ENCODE peak calls at places on chromosomes 5 and 9, in six cellular contexts. T, W, S, D, F and X are unnamed samples.

GRCh38 chr5:81878333-81878732 is 93.5 kb upstream of the ATG10 start:
- DNase-seq in T (no peak), W (no peak), S (no peak), D (no peak), F (no peak), X (no peak)

GRCh38 chr5:26690511-26690910 is 347.9 kb downstream of the CDH9 start:
- DNase-seq in T (no peak), W (no peak), S (no peak), D (no peak), F (no peak), X (no peak)

GRCh38 chr9:757246-757881 is 84.1 kb upstream of the DMRT1 start:
- DNase-seq in T (peak; percentile 10), W (peak; percentile 24), S (peak; percentile 57), D (peak; percentile 15), F (no peak), X (no peak)

GRCh38 chr9:6877671-6878161 is 119.9 kb downstream of the KDM4C start:
- DNase-seq in T (no peak), W (no peak), S (no peak), D (no peak), F (no peak), X (no peak)

GRCh38 chr9:93679536-93680444 is 103.4 kb downstream of the PHF2 start:
- DNase-seq in T (no peak), W (no peak), S (no peak), D (peak; percentile 27), F (no peak), X (no peak)

GRCh38 chr5:176620333-176620981 is 9.9 kb downstream of the SNCB start:
- DNase-seq in T (peak; percentile 62), W (no peak), S (no peak), D (no peak), F (no peak), X (no peak)

GRCh38 chr9:112271466-112272098 is 61.8 kb downstream of the PTBP3 start:
- DNase-seq in T (no peak), W (no peak), S (no peak), D (no peak), F (no peak), X (no peak)

GRCh38 chr5:175872287-175873089 is 1.1 kb downstream of the CPLX2 start:
- DNase-seq in T (no peak), W (no peak), S (no peak), D (peak; percentile 88), F (no peak), X (no peak)

GRCh38 chr5:171823269-171823668 is 37.7 kb downstream of the SMIM23 start:
- DNase-seq in T (no peak), W (no peak), S (no peak), D (no peak), F (no peak), X (no peak)

DNA sequence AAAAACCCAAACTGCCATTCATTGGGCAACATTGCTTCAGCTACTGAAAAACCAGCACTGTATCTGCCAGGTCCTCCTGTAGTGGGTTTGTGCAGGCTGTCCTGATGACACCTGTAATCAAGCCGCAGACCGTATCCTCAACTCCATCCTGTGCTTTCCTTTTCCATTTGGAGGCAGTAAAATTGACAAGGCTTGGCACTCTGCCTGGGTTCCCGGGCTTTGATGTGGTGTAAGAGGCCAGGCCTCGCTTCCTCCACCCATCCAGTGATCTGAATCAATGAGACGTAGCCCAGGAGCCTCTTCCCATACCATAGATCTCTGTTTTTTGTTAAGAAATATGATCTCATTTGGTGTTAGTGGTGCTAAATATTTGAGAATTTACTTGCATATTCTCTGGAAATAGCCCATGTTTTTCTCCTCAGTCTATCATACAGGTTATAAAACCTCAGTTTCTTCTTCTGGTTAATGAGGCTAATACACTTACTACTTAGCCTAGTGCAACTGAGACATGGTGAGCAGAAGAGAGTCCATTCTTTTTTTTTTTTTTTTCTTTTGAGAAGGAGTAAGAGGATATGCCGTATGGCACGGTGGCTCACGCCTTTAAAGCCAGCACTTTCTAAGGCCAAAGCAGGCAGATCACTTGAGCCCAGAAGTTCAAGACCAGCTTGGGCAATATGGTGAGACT is 34.8 kb downstream of the LSM11 start:
- DNase-seq in T (peak; percentile 17), W (peak; percentile 87), S (no peak), D (peak; percentile 43), F (no peak), X (no peak)
- TF ChIP-seq SIN3A in T (no peak), W (peak; percentile 67), S (no peak), D (no peak), F (no peak), X (no peak)

GRCh38 chr9:3527653-3527960 is 1.8 kb upstream of the RFX3 start:
- DNase-seq in T (peak; percentile 30), W (no peak), S (no peak), D (no peak), F (no peak), X (no peak)
- TF ChIP-seq SIN3A in T (no peak), W (no peak), S (no peak), D (no peak), F (no peak), X (no peak)

DNA sequence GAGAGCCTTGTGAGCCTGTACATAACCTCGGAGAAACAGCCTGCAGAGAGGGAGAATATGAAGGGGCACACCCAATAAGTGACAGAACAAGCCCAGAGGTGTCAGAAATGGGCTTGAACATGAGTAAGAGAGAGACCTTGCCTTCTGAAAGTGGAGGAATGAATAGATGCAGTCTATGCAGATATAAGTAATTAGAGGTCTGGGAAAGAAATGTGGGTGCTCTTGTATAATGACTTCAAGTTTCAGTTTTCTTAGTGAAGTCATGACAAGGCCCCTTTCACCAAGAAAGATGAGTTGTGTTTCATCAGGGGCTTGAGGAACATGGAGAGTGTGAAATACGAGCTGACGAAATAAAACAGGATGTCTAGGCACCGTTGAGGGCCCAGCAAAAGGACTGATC is 15.1 kb downstream of the GRAMD2B start:
- DNase-seq in T (no peak), W (no peak), S (no peak), D (no peak), F (no peak), X (no peak)
- TF ChIP-seq SIN3A in T (no peak), W (no peak), S (no peak), D (no peak), F (no peak), X (no peak)

DNA sequence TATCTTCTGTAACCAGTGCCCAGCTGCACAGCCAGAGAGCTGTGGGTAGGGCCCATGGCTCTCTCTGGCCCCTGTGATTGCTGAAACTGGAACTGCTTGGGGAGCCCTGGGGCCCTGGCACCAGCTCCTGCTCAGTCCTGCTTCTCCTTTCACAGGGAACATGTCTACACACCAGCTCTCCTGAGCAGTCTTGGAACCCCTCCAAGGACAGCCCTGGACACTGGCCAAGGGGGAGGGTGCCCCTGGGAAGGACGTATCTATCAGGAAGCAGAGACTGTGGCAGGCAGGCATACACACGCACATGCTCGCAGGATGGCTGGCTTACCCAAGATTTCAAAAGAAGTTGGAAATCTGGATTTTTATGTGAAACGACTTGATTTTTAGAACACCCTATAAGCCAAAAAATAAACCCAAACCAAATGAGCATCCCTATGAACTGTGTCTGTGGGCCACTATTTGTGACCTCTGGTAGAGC is 8.8 kb upstream of the TRAF1 start:
- DNase-seq in T (peak; percentile 91), W (no peak), S (no peak), D (peak; percentile 89), F (no peak), X (no peak)
- TF ChIP-seq SIN3A in T (no peak), W (no peak), S (no peak), D (peak; percentile 87), F (no peak), X (peak; percentile 48)

DNA sequence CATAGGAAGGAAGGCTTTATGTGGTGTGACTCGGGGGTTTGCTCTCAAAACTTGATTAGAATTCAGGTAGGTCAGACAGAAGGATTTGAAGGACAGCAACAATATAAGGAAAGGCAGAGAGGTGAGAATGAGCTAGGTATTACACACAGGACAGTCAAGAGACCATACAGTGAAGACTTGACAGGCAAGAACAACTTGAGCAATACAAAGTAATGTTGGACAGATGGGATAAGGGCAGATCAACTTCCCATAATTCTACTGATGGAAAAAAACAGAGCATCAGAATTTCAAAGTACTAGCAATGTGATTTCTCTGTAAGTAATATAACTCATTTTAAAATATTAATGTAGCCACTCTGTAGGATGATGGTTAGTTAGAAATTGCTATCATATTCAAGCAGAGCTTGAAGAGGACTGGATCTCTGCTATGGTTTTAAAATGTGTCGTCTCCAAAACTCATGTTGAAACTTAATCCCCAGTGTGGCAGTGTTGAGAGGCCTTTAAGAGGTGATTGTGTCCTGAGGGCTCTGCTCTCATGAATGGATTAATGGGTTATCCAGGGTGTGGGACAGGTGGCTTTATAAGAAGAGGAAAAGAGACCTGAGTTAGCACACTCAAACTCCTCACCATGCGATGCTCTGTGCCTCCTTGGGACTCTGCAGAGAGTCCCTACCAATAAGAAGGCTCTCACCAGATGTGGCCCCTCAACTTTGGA is 22.4 kb upstream of the HOMER1 start:
- DNase-seq in T (no peak), W (no peak), S (no peak), D (no peak), F (no peak), X (no peak)
- TF ChIP-seq SIN3A in T (no peak), W (no peak), S (no peak), D (no peak), F (no peak), X (no peak)

GRCh38 chr5:150780180-150780692 is 1.7 kb downstream of the SMIM3 start:
- DNase-seq in T (no peak), W (no peak), S (no peak), D (no peak), F (no peak), X (peak; percentile 81)
- TF ChIP-seq SIN3A in T (no peak), W (no peak), S (no peak), D (no peak), F (no peak), X (no peak)

GRCh38 chr9:114035845-114036785 is 42.0 kb downstream of the AMBP start:
- DNase-seq in T (no peak), W (no peak), S (no peak), D (no peak), F (no peak), X (no peak)
- TF ChIP-seq SIN3A in T (no peak), W (no peak), S (no peak), D (no peak), F (no peak), X (no peak)

GRCh38 chr5:74581988-74582365 is 58.6 kb downstream of the ENC1 start:
- DNase-seq in T (no peak), W (no peak), S (no peak), D (no peak), F (no peak), X (no peak)
- TF ChIP-seq SIN3A in T (no peak), W (no peak), S (no peak), D (no peak), F (no peak), X (no peak)